ENCODE peak calls at places on chromosomes 7 and 10, in six cellular contexts. One of them, this sample, is unnamed.

GRCh38 chr7:26899519-26899918 is 35.1 kb upstream of the SKAP2 start:
- DNase-seq in sigmoid colon: no peak
- DNase-seq in islet precursor cell: no peak
- DNase-seq in CD4-positive, alpha-beta T cell: no peak
- DNase-seq in effector CD4-positive, alpha-beta T cell: no peak
- DNase-seq in IMR-90: no peak
- DNase-seq in this sample: no peak

GRCh38 chr10:3045471-3046209 is 21.7 kb upstream of the PFKP start:
- DNase-seq in sigmoid colon: peak; percentile 76
- DNase-seq in IMR-90: peak; percentile 85
- DNase-seq in islet precursor cell: peak; percentile 99
- DNase-seq in effector CD4-positive, alpha-beta T cell: no peak
- DNase-seq in CD4-positive, alpha-beta T cell: no peak
- DNase-seq in this sample: peak; percentile 88

GRCh38 chr10:82668266-82668665 is 793.3 kb downstream of the NRG3 start:
- DNase-seq in sigmoid colon: no peak
- DNase-seq in effector CD4-positive, alpha-beta T cell: no peak
- DNase-seq in islet precursor cell: no peak
- DNase-seq in CD4-positive, alpha-beta T cell: no peak
- DNase-seq in IMR-90: no peak
- DNase-seq in this sample: no peak

GRCh38 chr7:55409474-55410225 is 44.5 kb downstream of the LANCL2 start:
- DNase-seq in islet precursor cell: no peak
- DNase-seq in CD4-positive, alpha-beta T cell: no peak
- DNase-seq in effector CD4-positive, alpha-beta T cell: no peak
- DNase-seq in IMR-90: peak; percentile 35
- DNase-seq in sigmoid colon: no peak
- DNase-seq in this sample: peak; percentile 34

GRCh38 chr10:93437946-93438795 is 44.0 kb downstream of the MYOF start:
- DNase-seq in effector CD4-positive, alpha-beta T cell: no peak
- DNase-seq in IMR-90: peak; percentile 73
- DNase-seq in islet precursor cell: peak; percentile 79
- DNase-seq in sigmoid colon: no peak
- DNase-seq in CD4-positive, alpha-beta T cell: no peak
- DNase-seq in this sample: peak; percentile 88

GRCh38 chr7:93307131-93307660 is 75.0 kb downstream of the VPS50 start:
- DNase-seq in islet precursor cell: no peak
- DNase-seq in effector CD4-positive, alpha-beta T cell: no peak
- DNase-seq in IMR-90: peak; percentile 86
- DNase-seq in CD4-positive, alpha-beta T cell: no peak
- DNase-seq in sigmoid colon: no peak
- DNase-seq in this sample: peak; percentile 70

GRCh38 chr7:155947051-155947450 is 134.8 kb upstream of the SHH start:
- DNase-seq in effector CD4-positive, alpha-beta T cell: no peak
- DNase-seq in islet precursor cell: peak; percentile 80
- DNase-seq in sigmoid colon: no peak
- DNase-seq in IMR-90: peak; percentile 54
- DNase-seq in CD4-positive, alpha-beta T cell: no peak
- DNase-seq in this sample: no peak

GRCh38 chr7:152054377-152055230 is 29.1 kb downstream of the GALNT11 start:
- DNase-seq in IMR-90: peak; percentile 80
- DNase-seq in islet precursor cell: peak; percentile 56
- DNase-seq in effector CD4-positive, alpha-beta T cell: no peak
- DNase-seq in CD4-positive, alpha-beta T cell: no peak
- DNase-seq in sigmoid colon: no peak
- DNase-seq in this sample: peak; percentile 49

GRCh38 chr7:155425946-155426345 is 32.0 kb upstream of the EN2 start:
- DNase-seq in CD4-positive, alpha-beta T cell: no peak
- DNase-seq in islet precursor cell: no peak
- DNase-seq in sigmoid colon: no peak
- DNase-seq in effector CD4-positive, alpha-beta T cell: no peak
- DNase-seq in IMR-90: no peak
- DNase-seq in this sample: no peak

GRCh38 chr7:121331574-121331973 is 2.8 kb downstream of the WNT16 start:
- DNase-seq in sigmoid colon: no peak
- DNase-seq in effector CD4-positive, alpha-beta T cell: no peak
- DNase-seq in islet precursor cell: no peak
- DNase-seq in IMR-90: no peak
- DNase-seq in CD4-positive, alpha-beta T cell: no peak
- DNase-seq in this sample: no peak

GRCh38 chr10:6058677-6059475 is 3.3 kb downstream of the IL2RA start:
- DNase-seq in islet precursor cell: peak; percentile 19
- DNase-seq in effector CD4-positive, alpha-beta T cell: no peak
- DNase-seq in CD4-positive, alpha-beta T cell: no peak
- DNase-seq in IMR-90: no peak
- DNase-seq in sigmoid colon: no peak
- DNase-seq in this sample: no peak

GRCh38 chr7:49400891-49401550 is 372.4 kb upstream of the VWC2 start:
- DNase-seq in CD4-positive, alpha-beta T cell: no peak
- DNase-seq in islet precursor cell: no peak
- DNase-seq in sigmoid colon: no peak
- DNase-seq in IMR-90: no peak
- DNase-seq in effector CD4-positive, alpha-beta T cell: no peak
- DNase-seq in this sample: no peak

GRCh38 chr7:135743907-135744789 is 4.5 kb downstream of the FAM180A start:
- DNase-seq in sigmoid colon: no peak
- DNase-seq in islet precursor cell: no peak
- DNase-seq in IMR-90: peak; percentile 75
- DNase-seq in effector CD4-positive, alpha-beta T cell: no peak
- DNase-seq in CD4-positive, alpha-beta T cell: no peak
- DNase-seq in this sample: no peak

GRCh38 chr10:124152781-124153600 is 59.6 kb upstream of the CHST15 start:
- DNase-seq in islet precursor cell: peak; percentile 96
- DNase-seq in IMR-90: peak; percentile 63
- DNase-seq in effector CD4-positive, alpha-beta T cell: peak; percentile 8
- DNase-seq in sigmoid colon: peak; percentile 75
- DNase-seq in CD4-positive, alpha-beta T cell: peak; percentile 27
- DNase-seq in this sample: peak; percentile 92

GRCh38 chr7:2199956-2200583 is 32.7 kb downstream of the MAD1L1 start:
- DNase-seq in IMR-90: no peak
- DNase-seq in islet precursor cell: peak; percentile 45
- DNase-seq in CD4-positive, alpha-beta T cell: no peak
- DNase-seq in effector CD4-positive, alpha-beta T cell: no peak
- DNase-seq in sigmoid colon: no peak
- DNase-seq in this sample: no peak

GRCh38 chr7:77904252-77904651 is 105.7 kb downstream of the PHTF2 start:
- DNase-seq in IMR-90: peak; percentile 21
- DNase-seq in effector CD4-positive, alpha-beta T cell: no peak
- DNase-seq in islet precursor cell: no peak
- DNase-seq in CD4-positive, alpha-beta T cell: no peak
- DNase-seq in sigmoid colon: no peak
- DNase-seq in this sample: no peak

GRCh38 chr7:76246804-76247389 is 45.2 kb downstream of the SRRM3 start:
- DNase-seq in CD4-positive, alpha-beta T cell: no peak
- DNase-seq in sigmoid colon: no peak
- DNase-seq in effector CD4-positive, alpha-beta T cell: no peak
- DNase-seq in IMR-90: no peak
- DNase-seq in islet precursor cell: peak; percentile 47
- DNase-seq in this sample: no peak

GRCh38 chr7:40700653-40701475 is 566.1 kb downstream of the SUGCT start:
- DNase-seq in effector CD4-positive, alpha-beta T cell: no peak
- DNase-seq in IMR-90: peak; percentile 23
- DNase-seq in CD4-positive, alpha-beta T cell: no peak
- DNase-seq in islet precursor cell: peak; percentile 80
- DNase-seq in sigmoid colon: no peak
- DNase-seq in this sample: no peak

GRCh38 chr7:1567893-1568292 is 1.9 kb downstream of the PSMG3 start:
- DNase-seq in CD4-positive, alpha-beta T cell: no peak
- DNase-seq in islet precursor cell: no peak
- DNase-seq in effector CD4-positive, alpha-beta T cell: no peak
- DNase-seq in sigmoid colon: no peak
- DNase-seq in IMR-90: peak; percentile 95
- DNase-seq in this sample: peak; percentile 94

GRCh38 chr7:135718794-135719436 is 9.1 kb downstream of the SLC13A4 start:
- DNase-seq in islet precursor cell: no peak
- DNase-seq in sigmoid colon: no peak
- DNase-seq in IMR-90: no peak
- DNase-seq in CD4-positive, alpha-beta T cell: no peak
- DNase-seq in effector CD4-positive, alpha-beta T cell: no peak
- DNase-seq in this sample: no peak

GRCh38 chr7:128021361-128021760 is 9.9 kb downstream of the LRRC4 start:
- DNase-seq in islet precursor cell: peak; percentile 97
- DNase-seq in IMR-90: peak; percentile 57
- DNase-seq in effector CD4-positive, alpha-beta T cell: no peak
- DNase-seq in sigmoid colon: no peak
- DNase-seq in CD4-positive, alpha-beta T cell: no peak
- DNase-seq in this sample: no peak

GRCh38 chr7:158602905-158603772 is 15.5 kb upstream of the PTPRN2 start:
- DNase-seq in IMR-90: peak; percentile 63
- DNase-seq in sigmoid colon: no peak
- DNase-seq in CD4-positive, alpha-beta T cell: no peak
- DNase-seq in islet precursor cell: peak; percentile 35
- DNase-seq in effector CD4-positive, alpha-beta T cell: no peak
- DNase-seq in this sample: no peak

GRCh38 chr10:77456414-77456813 is 181.2 kb downstream of the KCNMA1 start:
- DNase-seq in sigmoid colon: no peak
- DNase-seq in IMR-90: peak; percentile 7
- DNase-seq in islet precursor cell: no peak
- DNase-seq in CD4-positive, alpha-beta T cell: no peak
- DNase-seq in effector CD4-positive, alpha-beta T cell: no peak
- DNase-seq in this sample: no peak

GRCh38 chr7:12490105-12490688 is 80.3 kb upstream of the SCIN start:
- DNase-seq in IMR-90: peak; percentile 36
- DNase-seq in effector CD4-positive, alpha-beta T cell: no peak
- DNase-seq in CD4-positive, alpha-beta T cell: no peak
- DNase-seq in islet precursor cell: no peak
- DNase-seq in sigmoid colon: no peak
- DNase-seq in this sample: peak; percentile 38

GRCh38 chr10:11509036-11509435 is 102.4 kb downstream of the USP6NL start:
- DNase-seq in CD4-positive, alpha-beta T cell: no peak
- DNase-seq in islet precursor cell: no peak
- DNase-seq in effector CD4-positive, alpha-beta T cell: no peak
- DNase-seq in IMR-90: no peak
- DNase-seq in sigmoid colon: no peak
- DNase-seq in this sample: no peak

GRCh38 chr10:71216363-71216695 is 4.0 kb downstream of the UNC5B start:
- DNase-seq in sigmoid colon: no peak
- DNase-seq in IMR-90: no peak
- DNase-seq in islet precursor cell: peak; percentile 55
- DNase-seq in CD4-positive, alpha-beta T cell: no peak
- DNase-seq in effector CD4-positive, alpha-beta T cell: no peak
- DNase-seq in this sample: no peak

GRCh38 chr7:27723086-27723485 is 16.9 kb upstream of the TAX1BP1 start:
- DNase-seq in islet precursor cell: no peak
- DNase-seq in effector CD4-positive, alpha-beta T cell: no peak
- DNase-seq in CD4-positive, alpha-beta T cell: no peak
- DNase-seq in sigmoid colon: peak; percentile 75
- DNase-seq in IMR-90: no peak
- DNase-seq in this sample: no peak

GRCh38 chr10:73207883-73208282 is 39.2 kb downstream of the DNAJC9 start:
- DNase-seq in sigmoid colon: no peak
- DNase-seq in CD4-positive, alpha-beta T cell: no peak
- DNase-seq in islet precursor cell: no peak
- DNase-seq in effector CD4-positive, alpha-beta T cell: no peak
- DNase-seq in IMR-90: no peak
- DNase-seq in this sample: no peak

GRCh38 chr10:97714401-97715258 is 1.1 kb downstream of the MARVELD1 start:
- DNase-seq in IMR-90: peak; percentile 71
- DNase-seq in CD4-positive, alpha-beta T cell: no peak
- DNase-seq in sigmoid colon: peak; percentile 94
- DNase-seq in islet precursor cell: peak; percentile 89
- DNase-seq in effector CD4-positive, alpha-beta T cell: no peak
- DNase-seq in this sample: peak; percentile 80

GRCh38 chr7:34048445-34048844 is 143.1 kb downstream of the BMPER start:
- DNase-seq in CD4-positive, alpha-beta T cell: no peak
- DNase-seq in effector CD4-positive, alpha-beta T cell: no peak
- DNase-seq in islet precursor cell: no peak
- DNase-seq in IMR-90: peak; percentile 55
- DNase-seq in sigmoid colon: no peak
- DNase-seq in this sample: no peak

GRCh38 chr7:43244232-43244631 is 131.8 kb downstream of the HECW1 start:
- DNase-seq in CD4-positive, alpha-beta T cell: no peak
- DNase-seq in sigmoid colon: no peak
- DNase-seq in effector CD4-positive, alpha-beta T cell: no peak
- DNase-seq in IMR-90: peak; percentile 22
- DNase-seq in islet precursor cell: no peak
- DNase-seq in this sample: no peak

GRCh38 chr10:129921801-129922597 is 42.1 kb downstream of the EBF3 start:
- DNase-seq in sigmoid colon: peak; percentile 60
- DNase-seq in CD4-positive, alpha-beta T cell: no peak
- DNase-seq in effector CD4-positive, alpha-beta T cell: no peak
- DNase-seq in islet precursor cell: no peak
- DNase-seq in IMR-90: no peak
- DNase-seq in this sample: no peak

GRCh38 chr10:101778781-101779543 is 3.0 kb upstream of the FGF8 start:
- DNase-seq in CD4-positive, alpha-beta T cell: no peak
- DNase-seq in islet precursor cell: peak; percentile 71
- DNase-seq in IMR-90: no peak
- DNase-seq in effector CD4-positive, alpha-beta T cell: no peak
- DNase-seq in sigmoid colon: peak; percentile 66
- DNase-seq in this sample: peak; percentile 68

This sample was measured in mesenchymal stem cell.